ENCODE peak calls at places on chromosomes 3 and 15, in seven cellular contexts. One of them, this sample, is unnamed.

GRCh38 chr15:61621146-61621545 is 392.0 kb upstream of the RORA start:
- DNase-seq in K562: peak
- DNase-seq in GM12891: no peak
- DNase-seq in H1: no peak
- DNase-seq in GM12878: no peak
- DNase-seq in SK-N-SH: peak
- DNase-seq in HepG2: peak
- DNase-seq in this sample: no peak

GRCh38 chr3:98856724-98857123 is 44.8 kb downstream of the DCBLD2 start:
- DNase-seq in K562: no peak
- DNase-seq in GM12891: no peak
- DNase-seq in H1: no peak
- DNase-seq in GM12878: no peak
- DNase-seq in SK-N-SH: no peak
- DNase-seq in HepG2: no peak
- DNase-seq in this sample: no peak

GRCh38 chr3:39147711-39148115 is 5.7 kb downstream of the CSRNP1 start:
- DNase-seq in K562: no peak
- DNase-seq in GM12891: peak
- DNase-seq in H1: no peak
- DNase-seq in GM12878: no peak
- DNase-seq in SK-N-SH: no peak
- DNase-seq in HepG2: no peak
- DNase-seq in this sample: no peak

GRCh38 chr15:90449206-90449735 is 61.2 kb downstream of the IQGAP1 start:
- DNase-seq in K562: no peak
- DNase-seq in GM12891: no peak
- DNase-seq in H1: no peak
- DNase-seq in GM12878: no peak
- DNase-seq in SK-N-SH: no peak
- DNase-seq in HepG2: no peak
- DNase-seq in this sample: no peak

GRCh38 chr3:30073622-30074021 is 532.8 kb upstream of the TGFBR2 start:
- DNase-seq in K562: no peak
- DNase-seq in GM12891: no peak
- DNase-seq in H1: no peak
- DNase-seq in GM12878: no peak
- DNase-seq in SK-N-SH: peak
- DNase-seq in HepG2: no peak
- DNase-seq in this sample: no peak

GRCh38 chr3:70554170-70554569 is 241.7 kb upstream of the MDFIC2 start:
- DNase-seq in K562: no peak
- DNase-seq in GM12891: no peak
- DNase-seq in H1: no peak
- DNase-seq in GM12878: no peak
- DNase-seq in SK-N-SH: no peak
- DNase-seq in HepG2: no peak
- DNase-seq in this sample: no peak

GRCh38 chr15:87408902-87409301 is 847.6 kb downstream of the NTRK3 start:
- DNase-seq in K562: no peak
- DNase-seq in GM12891: no peak
- DNase-seq in H1: no peak
- DNase-seq in GM12878: no peak
- DNase-seq in SK-N-SH: no peak
- DNase-seq in HepG2: no peak
- DNase-seq in this sample: no peak

GRCh38 chr3:132256984-132257383 is 60.2 kb upstream of the ACP3 start:
- DNase-seq in K562: no peak
- DNase-seq in GM12891: no peak
- DNase-seq in H1: no peak
- DNase-seq in GM12878: no peak
- DNase-seq in SK-N-SH: peak
- DNase-seq in HepG2: peak
- DNase-seq in this sample: no peak

GRCh38 chr3:52811452-52812011 is 16.9 kb downstream of the ITIH3 start:
- DNase-seq in K562: no peak
- DNase-seq in GM12891: no peak
- DNase-seq in H1: no peak
- DNase-seq in GM12878: no peak
- DNase-seq in SK-N-SH: no peak
- DNase-seq in HepG2: peak
- DNase-seq in this sample: no peak

GRCh38 chr3:194364652-194365434 is 4.7 kb downstream of the LRRC15 start:
- DNase-seq in K562: no peak
- DNase-seq in GM12891: no peak
- DNase-seq in H1: no peak
- DNase-seq in GM12878: no peak
- DNase-seq in SK-N-SH: peak
- DNase-seq in HepG2: no peak
- DNase-seq in this sample: no peak

GRCh38 chr15:62287066-62287857 is 122.2 kb upstream of the C2CD4B start:
- DNase-seq in K562: no peak
- DNase-seq in GM12891: no peak
- DNase-seq in H1: no peak
- DNase-seq in GM12878: no peak
- DNase-seq in SK-N-SH: no peak
- DNase-seq in HepG2: no peak
- DNase-seq in this sample: no peak

GRCh38 chr15:67175643-67176071 is 78.8 kb downstream of the AAGAB start:
- DNase-seq in K562: no peak
- DNase-seq in GM12891: no peak
- DNase-seq in H1: no peak
- DNase-seq in GM12878: peak
- DNase-seq in SK-N-SH: no peak
- DNase-seq in HepG2: no peak
- DNase-seq in this sample: no peak

GRCh38 chr15:48939686-48940085 is 24.0 kb downstream of the SHC4 start:
- DNase-seq in K562: no peak
- DNase-seq in GM12891: no peak
- DNase-seq in H1: no peak
- DNase-seq in GM12878: no peak
- DNase-seq in SK-N-SH: no peak
- DNase-seq in HepG2: no peak
- DNase-seq in this sample: no peak

GRCh38 chr3:161354554-161354953 is 16.8 kb downstream of the SPTSSB start:
- DNase-seq in K562: no peak
- DNase-seq in GM12891: no peak
- DNase-seq in H1: no peak
- DNase-seq in GM12878: no peak
- DNase-seq in SK-N-SH: no peak
- DNase-seq in HepG2: no peak
- DNase-seq in this sample: no peak

GRCh38 chr3:131020122-131020693 is 6.4 kb downstream of the ASTE1 start:
- DNase-seq in K562: no peak
- DNase-seq in GM12891: no peak
- DNase-seq in H1: no peak
- DNase-seq in GM12878: no peak
- DNase-seq in SK-N-SH: no peak
- DNase-seq in HepG2: no peak
- DNase-seq in this sample: no peak

GRCh38 chr3:48410205-48411040 is 19.5 kb downstream of the PLXNB1 start:
- DNase-seq in K562: no peak
- DNase-seq in GM12891: peak
- DNase-seq in H1: no peak
- DNase-seq in GM12878: no peak
- DNase-seq in SK-N-SH: peak
- DNase-seq in HepG2: no peak
- DNase-seq in this sample: peak

GRCh38 chr3:48407542-48408099 is 22.3 kb downstream of the PLXNB1 start:
- DNase-seq in K562: no peak
- DNase-seq in GM12891: no peak
- DNase-seq in H1: no peak
- DNase-seq in GM12878: no peak
- DNase-seq in SK-N-SH: no peak
- DNase-seq in HepG2: no peak
- DNase-seq in this sample: peak

GRCh38 chr3:48411041-48411588 is 18.8 kb downstream of the PLXNB1 start:
- DNase-seq in K562: no peak
- DNase-seq in GM12891: peak
- DNase-seq in H1: no peak
- DNase-seq in GM12878: no peak
- DNase-seq in SK-N-SH: peak
- DNase-seq in HepG2: no peak
- DNase-seq in this sample: no peak

GRCh38 chr3:48408823-48409281 is 21.0 kb downstream of the PLXNB1 start:
- DNase-seq in K562: no peak
- DNase-seq in GM12891: peak
- DNase-seq in H1: no peak
- DNase-seq in GM12878: no peak
- DNase-seq in SK-N-SH: peak
- DNase-seq in HepG2: no peak
- DNase-seq in this sample: peak

DNA sequence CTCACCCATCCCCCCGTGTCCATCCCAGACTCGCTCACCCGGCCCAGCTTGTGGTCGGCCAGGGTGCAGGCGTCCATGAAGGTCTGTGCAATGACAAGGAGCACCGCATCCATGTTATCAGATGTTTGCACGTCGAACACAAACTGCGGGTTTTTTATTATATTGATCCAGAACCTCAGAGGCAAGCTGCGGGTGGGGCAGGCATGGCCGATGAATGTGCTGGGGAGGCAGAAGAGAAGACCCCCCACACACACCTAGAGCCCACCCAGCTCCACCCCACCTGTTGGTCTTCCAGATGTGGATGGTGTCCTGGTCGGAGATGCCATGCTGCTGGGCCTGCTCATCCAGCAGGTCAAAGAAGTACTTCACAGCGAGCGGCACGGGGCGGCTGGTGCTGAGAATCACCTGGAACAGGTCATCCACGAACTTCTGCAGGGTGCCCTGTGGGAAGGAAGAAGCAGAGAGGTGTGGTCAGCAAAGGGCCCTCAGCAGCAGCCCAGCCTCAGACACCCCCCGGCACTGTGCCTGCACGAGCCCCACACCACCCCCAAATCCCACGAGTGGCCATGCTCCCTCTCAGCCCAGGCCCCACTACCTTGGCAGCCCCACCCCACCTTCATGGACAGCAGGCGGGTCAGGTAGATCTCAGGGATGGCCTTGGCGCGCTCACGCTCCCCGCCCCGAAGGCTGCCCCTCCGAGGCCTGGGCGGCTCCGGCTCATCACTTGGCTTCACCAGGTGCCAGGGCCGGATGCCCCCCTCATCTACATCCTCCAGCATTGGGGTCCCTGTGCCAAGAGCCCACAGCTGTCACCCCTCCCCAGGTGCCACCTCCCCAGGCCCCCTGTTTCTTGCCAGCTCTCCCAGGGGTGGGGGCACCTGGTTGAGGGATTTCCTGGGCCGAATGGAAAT is 20.3 kb downstream of the PLXNB1 start:
- DNase-seq in K562: no peak
- DNase-seq in GM12891: peak
- DNase-seq in H1: no peak
- DNase-seq in GM12878: no peak
- DNase-seq in SK-N-SH: peak
- DNase-seq in HepG2: no peak
- DNase-seq in this sample: peak
- TF ChIP-seq TAF1 in K562: no peak
- TF ChIP-seq TAF1 in GM12891: no peak
- TF ChIP-seq TAF1 in H1: no peak
- TF ChIP-seq TAF1 in GM12878: no peak
- TF ChIP-seq TAF1 in SK-N-SH: no peak
- TF ChIP-seq TAF1 in HepG2: no peak
- TF ChIP-seq TAF1 in this sample: no peak

GRCh38 chr3:146163584-146163983 is 2.6 kb upstream of the PLOD2 start:
- DNase-seq in K562: no peak
- DNase-seq in GM12891: no peak
- DNase-seq in H1: no peak
- DNase-seq in GM12878: no peak
- DNase-seq in SK-N-SH: no peak
- DNase-seq in HepG2: no peak
- DNase-seq in this sample: no peak
- TF ChIP-seq TAF1 in K562: no peak
- TF ChIP-seq TAF1 in GM12891: no peak
- TF ChIP-seq TAF1 in H1: no peak
- TF ChIP-seq TAF1 in GM12878: no peak
- TF ChIP-seq TAF1 in SK-N-SH: no peak
- TF ChIP-seq TAF1 in HepG2: no peak
- TF ChIP-seq TAF1 in this sample: no peak

GRCh38 chr3:10551821-10552630 is 46.6 kb upstream of the ATP2B2 start:
- DNase-seq in K562: peak
- DNase-seq in GM12891: no peak
- DNase-seq in H1: no peak
- DNase-seq in GM12878: no peak
- DNase-seq in SK-N-SH: no peak
- DNase-seq in HepG2: no peak
- DNase-seq in this sample: no peak
- TF ChIP-seq TAF1 in K562: no peak
- TF ChIP-seq TAF1 in GM12891: no peak
- TF ChIP-seq TAF1 in H1: no peak
- TF ChIP-seq TAF1 in GM12878: no peak
- TF ChIP-seq TAF1 in SK-N-SH: no peak
- TF ChIP-seq TAF1 in HepG2: no peak
- TF ChIP-seq TAF1 in this sample: no peak

GRCh38 chr15:45225506-45226273 is 26.3 kb upstream of the SLC28A2 start:
- DNase-seq in K562: no peak
- DNase-seq in GM12891: no peak
- DNase-seq in H1: no peak
- DNase-seq in GM12878: no peak
- DNase-seq in SK-N-SH: no peak
- DNase-seq in HepG2: peak
- DNase-seq in this sample: no peak
- TF ChIP-seq TAF1 in K562: no peak
- TF ChIP-seq TAF1 in GM12891: no peak
- TF ChIP-seq TAF1 in H1: no peak
- TF ChIP-seq TAF1 in GM12878: no peak
- TF ChIP-seq TAF1 in SK-N-SH: no peak
- TF ChIP-seq TAF1 in HepG2: no peak
- TF ChIP-seq TAF1 in this sample: no peak